ENCODE peak calls at places on chromosome 7, in nine cellular contexts. One of them, this sample, is unnamed.

GRCh38 chr7:662576-662975 is 63.9 kb upstream of the DNAAF5 start:
- DNase-seq in activated CD4-positive, alpha-beta T cell treated with anti-CD3 and anti-CD28 coated beads, Interleukin-2, amount 50 U/mL, for 24 hours: no peak
- DNase-seq in tibial artery: peak
- DNase-seq in EH: no peak
- DNase-seq in cardiac muscle cell: no peak
- DNase-seq in activated naive CD8-positive, alpha-beta T cell treated with anti-CD3 and anti-CD28 coated beads for 36 hours: no peak
- DNase-seq in Caki2: no peak
- DNase-seq in hippocampal formation: no peak
- DNase-seq in substantia nigra: no peak
- DNase-seq in this sample: no peak

GRCh38 chr7:131540491-131541162 is 15.8 kb downstream of the PODXL start:
- DNase-seq in activated CD4-positive, alpha-beta T cell treated with anti-CD3 and anti-CD28 coated beads, Interleukin-2, amount 50 U/mL, for 24 hours: no peak
- DNase-seq in tibial artery: no peak
- DNase-seq in EH: no peak
- DNase-seq in cardiac muscle cell: no peak
- DNase-seq in activated naive CD8-positive, alpha-beta T cell treated with anti-CD3 and anti-CD28 coated beads for 36 hours: no peak
- DNase-seq in Caki2: no peak
- DNase-seq in hippocampal formation: no peak
- DNase-seq in substantia nigra: no peak
- DNase-seq in this sample: no peak

GRCh38 chr7:71495828-71496227 is 363.9 kb downstream of the GALNT17 start:
- DNase-seq in activated CD4-positive, alpha-beta T cell treated with anti-CD3 and anti-CD28 coated beads, Interleukin-2, amount 50 U/mL, for 24 hours: no peak
- DNase-seq in tibial artery: no peak
- DNase-seq in EH: no peak
- DNase-seq in cardiac muscle cell: no peak
- DNase-seq in activated naive CD8-positive, alpha-beta T cell treated with anti-CD3 and anti-CD28 coated beads for 36 hours: no peak
- DNase-seq in Caki2: no peak
- DNase-seq in hippocampal formation: no peak
- DNase-seq in substantia nigra: no peak
- DNase-seq in this sample: peak

GRCh38 chr7:47381132-47381495 is 200.8 kb downstream of the TNS3 start:
- DNase-seq in activated CD4-positive, alpha-beta T cell treated with anti-CD3 and anti-CD28 coated beads, Interleukin-2, amount 50 U/mL, for 24 hours: no peak
- DNase-seq in tibial artery: no peak
- DNase-seq in EH: no peak
- DNase-seq in cardiac muscle cell: no peak
- DNase-seq in activated naive CD8-positive, alpha-beta T cell treated with anti-CD3 and anti-CD28 coated beads for 36 hours: no peak
- DNase-seq in Caki2: no peak
- DNase-seq in hippocampal formation: no peak
- DNase-seq in substantia nigra: no peak
- DNase-seq in this sample: no peak

GRCh38 chr7:157544226-157544625 is 207.4 kb downstream of the DNAJB6 start:
- DNase-seq in activated CD4-positive, alpha-beta T cell treated with anti-CD3 and anti-CD28 coated beads, Interleukin-2, amount 50 U/mL, for 24 hours: no peak
- DNase-seq in tibial artery: no peak
- DNase-seq in EH: no peak
- DNase-seq in cardiac muscle cell: no peak
- DNase-seq in activated naive CD8-positive, alpha-beta T cell treated with anti-CD3 and anti-CD28 coated beads for 36 hours: no peak
- DNase-seq in Caki2: no peak
- DNase-seq in hippocampal formation: no peak
- DNase-seq in substantia nigra: no peak
- DNase-seq in this sample: no peak

GRCh38 chr7:149494738-149495368 is 2.8 kb downstream of the ZNF746 start:
- DNase-seq in activated CD4-positive, alpha-beta T cell treated with anti-CD3 and anti-CD28 coated beads, Interleukin-2, amount 50 U/mL, for 24 hours: no peak
- DNase-seq in tibial artery: no peak
- DNase-seq in EH: peak
- DNase-seq in cardiac muscle cell: peak
- DNase-seq in activated naive CD8-positive, alpha-beta T cell treated with anti-CD3 and anti-CD28 coated beads for 36 hours: no peak
- DNase-seq in Caki2: peak
- DNase-seq in hippocampal formation: no peak
- DNase-seq in substantia nigra: no peak
- DNase-seq in this sample: no peak

GRCh38 chr7:152588350-152588749 is 87.6 kb downstream of the XRCC2 start:
- DNase-seq in activated CD4-positive, alpha-beta T cell treated with anti-CD3 and anti-CD28 coated beads, Interleukin-2, amount 50 U/mL, for 24 hours: no peak
- DNase-seq in tibial artery: no peak
- DNase-seq in EH: peak
- DNase-seq in cardiac muscle cell: peak
- DNase-seq in activated naive CD8-positive, alpha-beta T cell treated with anti-CD3 and anti-CD28 coated beads for 36 hours: no peak
- DNase-seq in Caki2: peak
- DNase-seq in hippocampal formation: no peak
- DNase-seq in substantia nigra: no peak
- DNase-seq in this sample: no peak

GRCh38 chr7:127792528-127793342 is 140.7 kb downstream of the SND1 start:
- DNase-seq in activated CD4-positive, alpha-beta T cell treated with anti-CD3 and anti-CD28 coated beads, Interleukin-2, amount 50 U/mL, for 24 hours: no peak
- DNase-seq in tibial artery: no peak
- DNase-seq in EH: no peak
- DNase-seq in cardiac muscle cell: no peak
- DNase-seq in activated naive CD8-positive, alpha-beta T cell treated with anti-CD3 and anti-CD28 coated beads for 36 hours: peak
- DNase-seq in Caki2: no peak
- DNase-seq in hippocampal formation: no peak
- DNase-seq in substantia nigra: no peak
- DNase-seq in this sample: no peak

GRCh38 chr7:46970486-46970885 is 611.4 kb downstream of the TNS3 start:
- DNase-seq in activated CD4-positive, alpha-beta T cell treated with anti-CD3 and anti-CD28 coated beads, Interleukin-2, amount 50 U/mL, for 24 hours: no peak
- DNase-seq in tibial artery: no peak
- DNase-seq in EH: no peak
- DNase-seq in cardiac muscle cell: no peak
- DNase-seq in activated naive CD8-positive, alpha-beta T cell treated with anti-CD3 and anti-CD28 coated beads for 36 hours: no peak
- DNase-seq in Caki2: no peak
- DNase-seq in hippocampal formation: no peak
- DNase-seq in substantia nigra: no peak
- DNase-seq in this sample: no peak

GRCh38 chr7:31067491-31067890 is 15.4 kb downstream of the ADCYAP1R1 start:
- DNase-seq in activated CD4-positive, alpha-beta T cell treated with anti-CD3 and anti-CD28 coated beads, Interleukin-2, amount 50 U/mL, for 24 hours: no peak
- DNase-seq in tibial artery: no peak
- DNase-seq in EH: no peak
- DNase-seq in cardiac muscle cell: no peak
- DNase-seq in activated naive CD8-positive, alpha-beta T cell treated with anti-CD3 and anti-CD28 coated beads for 36 hours: no peak
- DNase-seq in Caki2: no peak
- DNase-seq in hippocampal formation: no peak
- DNase-seq in substantia nigra: no peak
- DNase-seq in this sample: no peak

GRCh38 chr7:123355576-123356195 is 155.9 kb upstream of the SLC13A1 start:
- DNase-seq in activated CD4-positive, alpha-beta T cell treated with anti-CD3 and anti-CD28 coated beads, Interleukin-2, amount 50 U/mL, for 24 hours: no peak
- DNase-seq in tibial artery: no peak
- DNase-seq in EH: no peak
- DNase-seq in cardiac muscle cell: peak
- DNase-seq in activated naive CD8-positive, alpha-beta T cell treated with anti-CD3 and anti-CD28 coated beads for 36 hours: no peak
- DNase-seq in Caki2: peak
- DNase-seq in hippocampal formation: peak
- DNase-seq in substantia nigra: no peak
- DNase-seq in this sample: no peak

GRCh38 chr7:131182446-131183075 is 145.1 kb upstream of the MKLN1 start:
- DNase-seq in activated CD4-positive, alpha-beta T cell treated with anti-CD3 and anti-CD28 coated beads, Interleukin-2, amount 50 U/mL, for 24 hours: no peak
- DNase-seq in tibial artery: no peak
- DNase-seq in EH: peak
- DNase-seq in cardiac muscle cell: no peak
- DNase-seq in activated naive CD8-positive, alpha-beta T cell treated with anti-CD3 and anti-CD28 coated beads for 36 hours: no peak
- DNase-seq in Caki2: no peak
- DNase-seq in hippocampal formation: no peak
- DNase-seq in substantia nigra: no peak
- DNase-seq in this sample: no peak

GRCh38 chr7:128307066-128307465 is 36.6 kb downstream of the RBM28 start:
- DNase-seq in activated CD4-positive, alpha-beta T cell treated with anti-CD3 and anti-CD28 coated beads, Interleukin-2, amount 50 U/mL, for 24 hours: no peak
- DNase-seq in tibial artery: no peak
- DNase-seq in EH: no peak
- DNase-seq in cardiac muscle cell: no peak
- DNase-seq in activated naive CD8-positive, alpha-beta T cell treated with anti-CD3 and anti-CD28 coated beads for 36 hours: no peak
- DNase-seq in Caki2: no peak
- DNase-seq in hippocampal formation: no peak
- DNase-seq in substantia nigra: no peak
- DNase-seq in this sample: no peak

GRCh38 chr7:144834516-144835165 is 1.2 kb downstream of the TPK1 start:
- DNase-seq in activated CD4-positive, alpha-beta T cell treated with anti-CD3 and anti-CD28 coated beads, Interleukin-2, amount 50 U/mL, for 24 hours: no peak
- DNase-seq in tibial artery: peak
- DNase-seq in EH: no peak
- DNase-seq in cardiac muscle cell: peak
- DNase-seq in activated naive CD8-positive, alpha-beta T cell treated with anti-CD3 and anti-CD28 coated beads for 36 hours: peak
- DNase-seq in Caki2: peak
- DNase-seq in hippocampal formation: no peak
- DNase-seq in substantia nigra: no peak
- DNase-seq in this sample: no peak

GRCh38 chr7:11427686-11428273 is 404.2 kb downstream of the THSD7A start:
- DNase-seq in activated CD4-positive, alpha-beta T cell treated with anti-CD3 and anti-CD28 coated beads, Interleukin-2, amount 50 U/mL, for 24 hours: no peak
- DNase-seq in tibial artery: no peak
- DNase-seq in EH: peak
- DNase-seq in cardiac muscle cell: peak
- DNase-seq in activated naive CD8-positive, alpha-beta T cell treated with anti-CD3 and anti-CD28 coated beads for 36 hours: no peak
- DNase-seq in Caki2: peak
- DNase-seq in hippocampal formation: no peak
- DNase-seq in substantia nigra: no peak
- DNase-seq in this sample: peak

GRCh38 chr7:40760293-40760964 is 625.6 kb downstream of the SUGCT start:
- DNase-seq in activated CD4-positive, alpha-beta T cell treated with anti-CD3 and anti-CD28 coated beads, Interleukin-2, amount 50 U/mL, for 24 hours: no peak
- DNase-seq in tibial artery: no peak
- DNase-seq in EH: no peak
- DNase-seq in cardiac muscle cell: peak
- DNase-seq in activated naive CD8-positive, alpha-beta T cell treated with anti-CD3 and anti-CD28 coated beads for 36 hours: no peak
- DNase-seq in Caki2: no peak
- DNase-seq in hippocampal formation: no peak
- DNase-seq in substantia nigra: no peak
- DNase-seq in this sample: no peak

GRCh38 chr7:7720193-7720592 is 1.8 kb upstream of the RPA3 start:
- DNase-seq in activated CD4-positive, alpha-beta T cell treated with anti-CD3 and anti-CD28 coated beads, Interleukin-2, amount 50 U/mL, for 24 hours: no peak
- DNase-seq in tibial artery: no peak
- DNase-seq in EH: no peak
- DNase-seq in cardiac muscle cell: no peak
- DNase-seq in activated naive CD8-positive, alpha-beta T cell treated with anti-CD3 and anti-CD28 coated beads for 36 hours: no peak
- DNase-seq in Caki2: no peak
- DNase-seq in hippocampal formation: no peak
- DNase-seq in substantia nigra: no peak
- DNase-seq in this sample: peak

GRCh38 chr7:17564678-17565209 is 266.3 kb downstream of the AHR start:
- DNase-seq in activated CD4-positive, alpha-beta T cell treated with anti-CD3 and anti-CD28 coated beads, Interleukin-2, amount 50 U/mL, for 24 hours: no peak
- DNase-seq in tibial artery: no peak
- DNase-seq in EH: peak
- DNase-seq in cardiac muscle cell: peak
- DNase-seq in activated naive CD8-positive, alpha-beta T cell treated with anti-CD3 and anti-CD28 coated beads for 36 hours: no peak
- DNase-seq in Caki2: peak
- DNase-seq in hippocampal formation: no peak
- DNase-seq in substantia nigra: no peak
- DNase-seq in this sample: no peak

GRCh38 chr7:107213945-107214344 is 45.1 kb downstream of the HBP1 start:
- DNase-seq in activated CD4-positive, alpha-beta T cell treated with anti-CD3 and anti-CD28 coated beads, Interleukin-2, amount 50 U/mL, for 24 hours: no peak
- DNase-seq in tibial artery: no peak
- DNase-seq in EH: no peak
- DNase-seq in cardiac muscle cell: no peak
- DNase-seq in activated naive CD8-positive, alpha-beta T cell treated with anti-CD3 and anti-CD28 coated beads for 36 hours: no peak
- DNase-seq in Caki2: no peak
- DNase-seq in hippocampal formation: no peak
- DNase-seq in substantia nigra: no peak
- DNase-seq in this sample: no peak

GRCh38 chr7:120941064-120941463 is 9.5 kb upstream of the ING3 start:
- DNase-seq in activated CD4-positive, alpha-beta T cell treated with anti-CD3 and anti-CD28 coated beads, Interleukin-2, amount 50 U/mL, for 24 hours: no peak
- DNase-seq in tibial artery: no peak
- DNase-seq in EH: peak
- DNase-seq in cardiac muscle cell: peak
- DNase-seq in activated naive CD8-positive, alpha-beta T cell treated with anti-CD3 and anti-CD28 coated beads for 36 hours: no peak
- DNase-seq in Caki2: peak
- DNase-seq in hippocampal formation: no peak
- DNase-seq in substantia nigra: no peak
- DNase-seq in this sample: peak

GRCh38 chr7:92808635-92809034 is 27.7 kb downstream of the CDK6 start:
- DNase-seq in activated CD4-positive, alpha-beta T cell treated with anti-CD3 and anti-CD28 coated beads, Interleukin-2, amount 50 U/mL, for 24 hours: no peak
- DNase-seq in tibial artery: no peak
- DNase-seq in EH: no peak
- DNase-seq in cardiac muscle cell: no peak
- DNase-seq in activated naive CD8-positive, alpha-beta T cell treated with anti-CD3 and anti-CD28 coated beads for 36 hours: no peak
- DNase-seq in Caki2: no peak
- DNase-seq in hippocampal formation: no peak
- DNase-seq in substantia nigra: no peak
- DNase-seq in this sample: no peak

GRCh38 chr7:149819141-149819960 is 18.8 kb upstream of the ZNF862 start:
- DNase-seq in activated CD4-positive, alpha-beta T cell treated with anti-CD3 and anti-CD28 coated beads, Interleukin-2, amount 50 U/mL, for 24 hours: no peak
- DNase-seq in tibial artery: no peak
- DNase-seq in EH: no peak
- DNase-seq in cardiac muscle cell: no peak
- DNase-seq in activated naive CD8-positive, alpha-beta T cell treated with anti-CD3 and anti-CD28 coated beads for 36 hours: no peak
- DNase-seq in Caki2: no peak
- DNase-seq in hippocampal formation: no peak
- DNase-seq in substantia nigra: no peak
- DNase-seq in this sample: no peak

GRCh38 chr7:73892003-73892975 is 31.3 kb downstream of the TMEM270 start:
- DNase-seq in activated CD4-positive, alpha-beta T cell treated with anti-CD3 and anti-CD28 coated beads, Interleukin-2, amount 50 U/mL, for 24 hours: no peak
- DNase-seq in tibial artery: no peak
- DNase-seq in EH: peak
- DNase-seq in cardiac muscle cell: peak
- DNase-seq in activated naive CD8-positive, alpha-beta T cell treated with anti-CD3 and anti-CD28 coated beads for 36 hours: no peak
- DNase-seq in Caki2: no peak
- DNase-seq in hippocampal formation: no peak
- DNase-seq in substantia nigra: no peak
- DNase-seq in this sample: no peak

GRCh38 chr7:114502454-114503254 is 88.0 kb downstream of the FOXP2 start:
- DNase-seq in activated CD4-positive, alpha-beta T cell treated with anti-CD3 and anti-CD28 coated beads, Interleukin-2, amount 50 U/mL, for 24 hours: no peak
- DNase-seq in tibial artery: no peak
- DNase-seq in EH: peak
- DNase-seq in cardiac muscle cell: peak
- DNase-seq in activated naive CD8-positive, alpha-beta T cell treated with anti-CD3 and anti-CD28 coated beads for 36 hours: no peak
- DNase-seq in Caki2: peak
- DNase-seq in hippocampal formation: no peak
- DNase-seq in substantia nigra: no peak
- DNase-seq in this sample: no peak

GRCh38 chr7:25012254-25012653 is 32.3 kb upstream of the OSBPL3 start:
- DNase-seq in activated CD4-positive, alpha-beta T cell treated with anti-CD3 and anti-CD28 coated beads, Interleukin-2, amount 50 U/mL, for 24 hours: no peak
- DNase-seq in tibial artery: no peak
- DNase-seq in EH: no peak
- DNase-seq in cardiac muscle cell: no peak
- DNase-seq in activated naive CD8-positive, alpha-beta T cell treated with anti-CD3 and anti-CD28 coated beads for 36 hours: no peak
- DNase-seq in Caki2: no peak
- DNase-seq in hippocampal formation: no peak
- DNase-seq in substantia nigra: no peak
- DNase-seq in this sample: no peak

GRCh38 chr7:67644149-67644548 is 647.5 kb downstream of the TYW1 start:
- DNase-seq in activated CD4-positive, alpha-beta T cell treated with anti-CD3 and anti-CD28 coated beads, Interleukin-2, amount 50 U/mL, for 24 hours: no peak
- DNase-seq in tibial artery: no peak
- DNase-seq in EH: no peak
- DNase-seq in cardiac muscle cell: peak
- DNase-seq in activated naive CD8-positive, alpha-beta T cell treated with anti-CD3 and anti-CD28 coated beads for 36 hours: no peak
- DNase-seq in Caki2: no peak
- DNase-seq in hippocampal formation: no peak
- DNase-seq in substantia nigra: no peak
- DNase-seq in this sample: no peak

GRCh38 chr7:45160374-45160773 is 2.8 kb downstream of the RAMP3 start:
- DNase-seq in activated CD4-positive, alpha-beta T cell treated with anti-CD3 and anti-CD28 coated beads, Interleukin-2, amount 50 U/mL, for 24 hours: no peak
- DNase-seq in tibial artery: no peak
- DNase-seq in EH: no peak
- DNase-seq in cardiac muscle cell: no peak
- DNase-seq in activated naive CD8-positive, alpha-beta T cell treated with anti-CD3 and anti-CD28 coated beads for 36 hours: no peak
- DNase-seq in Caki2: no peak
- DNase-seq in hippocampal formation: no peak
- DNase-seq in substantia nigra: no peak
- DNase-seq in this sample: no peak

GRCh38 chr7:71019703-71020102 is 112.2 kb upstream of the GALNT17 start:
- DNase-seq in activated CD4-positive, alpha-beta T cell treated with anti-CD3 and anti-CD28 coated beads, Interleukin-2, amount 50 U/mL, for 24 hours: no peak
- DNase-seq in tibial artery: peak
- DNase-seq in EH: no peak
- DNase-seq in cardiac muscle cell: no peak
- DNase-seq in activated naive CD8-positive, alpha-beta T cell treated with anti-CD3 and anti-CD28 coated beads for 36 hours: no peak
- DNase-seq in Caki2: no peak
- DNase-seq in hippocampal formation: no peak
- DNase-seq in substantia nigra: no peak
- DNase-seq in this sample: no peak

GRCh38 chr7:36272211-36272566 is 117.5 kb upstream of the ANLN start:
- DNase-seq in activated CD4-positive, alpha-beta T cell treated with anti-CD3 and anti-CD28 coated beads, Interleukin-2, amount 50 U/mL, for 24 hours: no peak
- DNase-seq in tibial artery: no peak
- DNase-seq in EH: no peak
- DNase-seq in cardiac muscle cell: no peak
- DNase-seq in activated naive CD8-positive, alpha-beta T cell treated with anti-CD3 and anti-CD28 coated beads for 36 hours: no peak
- DNase-seq in Caki2: no peak
- DNase-seq in hippocampal formation: no peak
- DNase-seq in substantia nigra: no peak
- DNase-seq in this sample: no peak

GRCh38 chr7:47087866-47088265 is 494.0 kb downstream of the TNS3 start:
- DNase-seq in activated CD4-positive, alpha-beta T cell treated with anti-CD3 and anti-CD28 coated beads, Interleukin-2, amount 50 U/mL, for 24 hours: no peak
- DNase-seq in tibial artery: no peak
- DNase-seq in EH: peak
- DNase-seq in cardiac muscle cell: no peak
- DNase-seq in activated naive CD8-positive, alpha-beta T cell treated with anti-CD3 and anti-CD28 coated beads for 36 hours: no peak
- DNase-seq in Caki2: peak
- DNase-seq in hippocampal formation: no peak
- DNase-seq in substantia nigra: no peak
- DNase-seq in this sample: no peak

GRCh38 chr7:69430502-69431145 is 167.7 kb upstream of the AUTS2 start:
- DNase-seq in activated CD4-positive, alpha-beta T cell treated with anti-CD3 and anti-CD28 coated beads, Interleukin-2, amount 50 U/mL, for 24 hours: no peak
- DNase-seq in tibial artery: peak
- DNase-seq in EH: no peak
- DNase-seq in cardiac muscle cell: peak
- DNase-seq in activated naive CD8-positive, alpha-beta T cell treated with anti-CD3 and anti-CD28 coated beads for 36 hours: no peak
- DNase-seq in Caki2: peak
- DNase-seq in hippocampal formation: peak
- DNase-seq in substantia nigra: no peak
- DNase-seq in this sample: no peak

This sample was measured in DMS 273 treated with DMSO at 0.1 percent for 48 hours.